ENCODE peak calls at places on chromosome 12, in six cellular contexts. B, J, I, W, D and S are unnamed samples.

GRCh38 chr12:94622475-94622874 is 27.9 kb downstream of the TMCC3 start:
- DNase-seq in W (no peak), I (no peak), D (no peak), J (no peak), B (no peak), S (no peak)

GRCh38 chr12:132469423-132469822 is 20.5 kb upstream of the FBRSL1 start:
- DNase-seq in I (no peak), W (no peak), D (peak), B (no peak), J (no peak), S (no peak)

GRCh38 chr12:54870617-54871016 is 16.3 kb downstream of the MUCL1 start:
- DNase-seq in J (no peak), D (no peak), I (no peak), B (no peak), W (no peak), S (no peak)

GRCh38 chr12:18482601-18483120 is 221.3 kb downstream of the PIK3C2G start:
- DNase-seq in D (no peak), J (no peak), I (no peak), B (no peak), W (no peak), S (no peak)

GRCh38 chr12:92294676-92295440 is 149.2 kb upstream of the BTG1 start:
- DNase-seq in W (no peak), D (no peak), I (no peak), J (no peak), B (no peak), S (no peak)

GRCh38 chr12:21771311-21771710 is 3.2 kb downstream of the KCNJ8 start:
- DNase-seq in B (no peak), W (no peak), D (no peak), J (no peak), I (no peak), S (no peak)

GRCh38 chr12:128606040-128606439 is 217.7 kb downstream of the SLC15A4 start:
- DNase-seq in B (no peak), D (peak), J (no peak), I (no peak), W (no peak), S (no peak)

GRCh38 chr12:51622564-51622963 is 31.5 kb downstream of the SCN8A start:
- DNase-seq in J (no peak), D (no peak), W (no peak), B (no peak), I (no peak), S (no peak)

GRCh38 chr12:81758421-81759214 is 532 bp downstream of the PPFIA2 start:
- DNase-seq in B (no peak), J (no peak), I (no peak), D (no peak), W (no peak), S (no peak)

GRCh38 chr12:109188108-109188712 is 71.8 kb downstream of the ACACB start:
- DNase-seq in I (no peak), B (no peak), W (no peak), J (no peak), D (no peak), S (no peak)

GRCh38 chr12:27573972-27574371 is 50.0 kb downstream of the PPFIBP1 start:
- DNase-seq in I (no peak), J (no peak), D (no peak), B (no peak), W (no peak), S (no peak)

GRCh38 chr12:25648460-25648859 is 95.4 kb upstream of the LMNTD1 start:
- DNase-seq in D (no peak), W (no peak), J (no peak), B (peak), I (no peak), S (no peak)

GRCh38 chr12:27733052-27733656 is 22.5 kb downstream of the MRPS35 start:
- DNase-seq in B (no peak), D (peak), I (peak), J (no peak), W (peak), S (no peak)

GRCh38 chr12:120669055-120669828 is 17.7 kb upstream of the MLEC start:
- DNase-seq in B (no peak), J (no peak), D (peak), W (peak), I (no peak), S (no peak)

GRCh38 chr12:92541024-92541423 is 161.8 kb upstream of the PLEKHG7 start:
- DNase-seq in W (no peak), D (peak), B (no peak), I (no peak), J (no peak), S (no peak)

GRCh38 chr12:111942557-111942956 is 70.4 kb downstream of the TMEM116 start:
- DNase-seq in D (no peak), J (no peak), I (no peak), W (no peak), B (no peak), S (no peak)

GRCh38 chr12:120468846-120469449 is 600 bp downstream of the SRSF9 start:
- DNase-seq in D (no peak), I (peak), B (no peak), J (no peak), W (peak), S (peak)

GRCh38 chr12:88300931-88301330 is 158.8 kb downstream of the TMTC3 start:
- DNase-seq in D (no peak), J (no peak), B (no peak), I (no peak), W (no peak), S (peak)

GRCh38 chr12:130961921-130962326 is 8.2 kb downstream of the ADGRD1 start:
- DNase-seq in B (peak), W (peak), I (no peak), J (no peak), D (no peak), S (no peak)

GRCh38 chr12:89346741-89347324 is 5.5 kb downstream of the DUSP6 start:
- DNase-seq in B (peak), D (no peak), W (peak), J (no peak), I (no peak), S (no peak)

GRCh38 chr12:93908846-93909592 is 231.8 kb downstream of the CRADD start:
- DNase-seq in I (no peak), D (no peak), B (no peak), W (peak), J (no peak), S (no peak)

GRCh38 chr12:22856120-22856699 is 231.2 kb downstream of the ETNK1 start:
- DNase-seq in I (no peak), W (no peak), B (no peak), D (peak), J (no peak), S (peak)

GRCh38 chr12:51295651-51296050 is 25.4 kb upstream of the SMAGP start:
- DNase-seq in W (no peak), J (no peak), I (no peak), D (no peak), B (no peak), S (no peak)

GRCh38 chr12:133203344-133204263 is 22.3 kb downstream of the ZNF268 start:
- DNase-seq in W (no peak), J (no peak), D (peak), I (no peak), B (no peak), S (no peak)

GRCh38 chr12:2194571-2194970 is 141.8 kb downstream of the CACNA1C start:
- DNase-seq in B (no peak), W (no peak), J (no peak), I (no peak), D (no peak), S (no peak)

GRCh38 chr12:112367986-112368385 is 14.2 kb downstream of the HECTD4 start:
- DNase-seq in I (no peak), J (no peak), W (no peak), D (no peak), B (no peak), S (no peak)

GRCh38 chr12:68290126-68290525 is 36.7 kb upstream of the IL22 start:
- DNase-seq in D (peak), B (no peak), W (no peak), I (peak), J (peak), S (no peak)

GRCh38 chr12:111434680-111435338 is 29.1 kb downstream of the SH2B3 start:
- DNase-seq in J (peak), D (peak), B (peak), I (peak), W (peak), S (no peak)